ENCODE peak calls at places on chromosomes 16 and 17, in nine cellular contexts. I, N, L, Q, P, Y, F, D and X are unnamed samples.
A peak's percentile ranks its signal among the peaks of the same experiment; 100 is the strongest.

GRCh38 chr16:71917900-71918299 is 22.6 kb downstream of the IST1 start:
- DNase-seq in I (no peak), N (no peak), L (no peak), Q (no peak), P (peak; percentile 64), Y (no peak), F (no peak), D (no peak), X (no peak)

GRCh38 chr17:49730078-49730786 is 22.5 kb upstream of the SLC35B1 start:
- DNase-seq in I (no peak), N (peak; percentile 77), L (peak; percentile 41), Q (no peak), P (peak; percentile 70), Y (no peak), F (peak; percentile 87), D (no peak), X (peak; percentile 94)

GRCh38 chr17:69414408-69415274 is at the start of gene MAP2K6:
- DNase-seq in I (peak; percentile 77), N (peak; percentile 86), L (peak; percentile 89), Q (peak; percentile 75), P (peak; percentile 62), Y (peak; percentile 88), F (peak; percentile 87), D (peak; percentile 50), X (peak; percentile 92)

GRCh38 chr17:15436399-15437369 is 30.7 kb downstream of the CDRT4 start:
- DNase-seq in I (no peak), N (peak; percentile 52), L (peak; percentile 57), Q (peak; percentile 92), P (peak; percentile 56), Y (peak; percentile 48), F (no peak), D (peak; percentile 12), X (peak; percentile 23)

GRCh38 chr17:44417553-44417952 is 28.1 kb upstream of the ITGA2B start:
- DNase-seq in I (no peak), N (no peak), L (no peak), Q (no peak), P (peak; percentile 37), Y (no peak), F (no peak), D (no peak), X (no peak)

GRCh38 chr17:21549107-21549687 is 143.1 kb upstream of the KCNJ18 start:
- DNase-seq in I (no peak), N (no peak), L (no peak), Q (no peak), P (peak; percentile 66), Y (no peak), F (no peak), D (no peak), X (peak; percentile 77)

GRCh38 chr17:3557768-3558583 is at the start of gene TRPV3:
- DNase-seq in I (no peak), N (no peak), L (peak; percentile 92), Q (no peak), P (no peak), Y (no peak), F (no peak), D (peak; percentile 62), X (no peak)

GRCh38 chr16:30924086-30924714 is 828 bp downstream of the FBXL19 start:
- DNase-seq in I (no peak), N (no peak), L (peak; percentile 71), Q (no peak), P (no peak), Y (peak; percentile 62), F (peak; percentile 72), D (no peak), X (no peak)

GRCh38 chr16:69329369-69330285 is 761 bp downstream of the PDF start:
- DNase-seq in I (no peak), N (no peak), L (peak; percentile 73), Q (no peak), P (peak; percentile 35), Y (peak; percentile 46), F (peak; percentile 63), D (peak; percentile 47), X (no peak)

GRCh38 chr17:68424861-68425260 is 32.4 kb downstream of the WIPI1 start:
- DNase-seq in I (no peak), N (no peak), L (peak; percentile 45), Q (peak; percentile 75), P (no peak), Y (no peak), F (no peak), D (no peak), X (no peak)